ENCODE peak calls at places on chromosomes 1 and 21, in nine cellular contexts. One of them, this sample, is unnamed.
A peak's percentile ranks its signal among the peaks of the same experiment; 100 is the strongest.

GRCh38 chr1:110337704-110338199 is 1.4 kb upstream of the RBM15 start:
- DNase-seq in KBM-7: no peak
- DNase-seq in stimulated activated CD4-positive, alpha-beta T cell treated with anti-CD3 and anti-CD28 coated beads, Interleukin-12 subunit alpha, Interleukin-12 subunit beta, amount 100 ng/mL, for 4 hours: peak; percentile 39
- DNase-seq in mammary epithelial cell: no peak
- DNase-seq in ureter: peak; percentile 60
- DNase-seq in stimulated activated CD8-positive, alpha-beta memory T cell treated with anti-CD3 and anti-CD28 coated beads, Interleukin-4, amount 100 ng/mL, for 24 hours: peak; percentile 26
- DNase-seq in tibial nerve: no peak
- DNase-seq in iris pigment epithelial cell: peak; percentile 15
- DNase-seq in HS-27A: no peak
- DNase-seq in this sample: peak; percentile 46

GRCh38 chr1:29639156-29639736 is 402.9 kb downstream of the PTPRU start:
- DNase-seq in KBM-7: no peak
- DNase-seq in HS-27A: no peak
- DNase-seq in iris pigment epithelial cell: no peak
- DNase-seq in ureter: peak; percentile 42
- DNase-seq in stimulated activated CD4-positive, alpha-beta T cell treated with anti-CD3 and anti-CD28 coated beads, Interleukin-12 subunit alpha, Interleukin-12 subunit beta, amount 100 ng/mL, for 4 hours: no peak
- DNase-seq in stimulated activated CD8-positive, alpha-beta memory T cell treated with anti-CD3 and anti-CD28 coated beads, Interleukin-4, amount 100 ng/mL, for 24 hours: no peak
- DNase-seq in mammary epithelial cell: peak; percentile 74
- DNase-seq in tibial nerve: no peak
- DNase-seq in this sample: no peak

GRCh38 chr1:205318231-205318991 is 3.1 kb downstream of the NUAK2 start:
- DNase-seq in stimulated activated CD4-positive, alpha-beta T cell treated with anti-CD3 and anti-CD28 coated beads, Interleukin-12 subunit alpha, Interleukin-12 subunit beta, amount 100 ng/mL, for 4 hours: no peak
- DNase-seq in ureter: no peak
- DNase-seq in tibial nerve: no peak
- DNase-seq in KBM-7: no peak
- DNase-seq in mammary epithelial cell: peak; percentile 93
- DNase-seq in iris pigment epithelial cell: no peak
- DNase-seq in stimulated activated CD8-positive, alpha-beta memory T cell treated with anti-CD3 and anti-CD28 coated beads, Interleukin-4, amount 100 ng/mL, for 24 hours: no peak
- DNase-seq in HS-27A: no peak
- DNase-seq in this sample: no peak

GRCh38 chr1:157878059-157878458 is 36.5 kb upstream of the CD5L start:
- DNase-seq in iris pigment epithelial cell: peak; percentile 33
- DNase-seq in tibial nerve: no peak
- DNase-seq in stimulated activated CD8-positive, alpha-beta memory T cell treated with anti-CD3 and anti-CD28 coated beads, Interleukin-4, amount 100 ng/mL, for 24 hours: no peak
- DNase-seq in stimulated activated CD4-positive, alpha-beta T cell treated with anti-CD3 and anti-CD28 coated beads, Interleukin-12 subunit alpha, Interleukin-12 subunit beta, amount 100 ng/mL, for 4 hours: no peak
- DNase-seq in KBM-7: peak; percentile 41
- DNase-seq in ureter: no peak
- DNase-seq in HS-27A: no peak
- DNase-seq in mammary epithelial cell: peak; percentile 35
- DNase-seq in this sample: no peak

GRCh38 chr1:8625981-8626898 is 191.2 kb downstream of the RERE start:
- DNase-seq in ureter: no peak
- DNase-seq in HS-27A: peak; percentile 94
- DNase-seq in mammary epithelial cell: peak; percentile 53
- DNase-seq in KBM-7: peak; percentile 38
- DNase-seq in stimulated activated CD4-positive, alpha-beta T cell treated with anti-CD3 and anti-CD28 coated beads, Interleukin-12 subunit alpha, Interleukin-12 subunit beta, amount 100 ng/mL, for 4 hours: no peak
- DNase-seq in tibial nerve: no peak
- DNase-seq in iris pigment epithelial cell: peak; percentile 94
- DNase-seq in stimulated activated CD8-positive, alpha-beta memory T cell treated with anti-CD3 and anti-CD28 coated beads, Interleukin-4, amount 100 ng/mL, for 24 hours: no peak
- DNase-seq in this sample: no peak

GRCh38 chr1:30410153-30410851 is 313.1 kb downstream of the MATN1 start:
- DNase-seq in mammary epithelial cell: no peak
- DNase-seq in KBM-7: no peak
- DNase-seq in iris pigment epithelial cell: no peak
- DNase-seq in tibial nerve: no peak
- DNase-seq in HS-27A: no peak
- DNase-seq in stimulated activated CD8-positive, alpha-beta memory T cell treated with anti-CD3 and anti-CD28 coated beads, Interleukin-4, amount 100 ng/mL, for 24 hours: no peak
- DNase-seq in ureter: peak; percentile 34
- DNase-seq in stimulated activated CD4-positive, alpha-beta T cell treated with anti-CD3 and anti-CD28 coated beads, Interleukin-12 subunit alpha, Interleukin-12 subunit beta, amount 100 ng/mL, for 4 hours: no peak
- DNase-seq in this sample: no peak

GRCh38 chr1:91684599-91685196 is 184.0 kb downstream of the CDC7 start:
- DNase-seq in ureter: no peak
- DNase-seq in stimulated activated CD8-positive, alpha-beta memory T cell treated with anti-CD3 and anti-CD28 coated beads, Interleukin-4, amount 100 ng/mL, for 24 hours: no peak
- DNase-seq in mammary epithelial cell: no peak
- DNase-seq in stimulated activated CD4-positive, alpha-beta T cell treated with anti-CD3 and anti-CD28 coated beads, Interleukin-12 subunit alpha, Interleukin-12 subunit beta, amount 100 ng/mL, for 4 hours: no peak
- DNase-seq in tibial nerve: no peak
- DNase-seq in HS-27A: no peak
- DNase-seq in KBM-7: peak; percentile 43
- DNase-seq in iris pigment epithelial cell: peak; percentile 40
- DNase-seq in this sample: no peak

GRCh38 chr1:109523706-109524105 is 14.2 kb upstream of the AMIGO1 start:
- DNase-seq in stimulated activated CD8-positive, alpha-beta memory T cell treated with anti-CD3 and anti-CD28 coated beads, Interleukin-4, amount 100 ng/mL, for 24 hours: no peak
- DNase-seq in tibial nerve: no peak
- DNase-seq in HS-27A: no peak
- DNase-seq in stimulated activated CD4-positive, alpha-beta T cell treated with anti-CD3 and anti-CD28 coated beads, Interleukin-12 subunit alpha, Interleukin-12 subunit beta, amount 100 ng/mL, for 4 hours: no peak
- DNase-seq in iris pigment epithelial cell: no peak
- DNase-seq in KBM-7: no peak
- DNase-seq in mammary epithelial cell: no peak
- DNase-seq in ureter: no peak
- DNase-seq in this sample: no peak

GRCh38 chr21:42853621-42854020 is 25.7 kb downstream of the WDR4 start:
- DNase-seq in iris pigment epithelial cell: no peak
- DNase-seq in HS-27A: no peak
- DNase-seq in stimulated activated CD4-positive, alpha-beta T cell treated with anti-CD3 and anti-CD28 coated beads, Interleukin-12 subunit alpha, Interleukin-12 subunit beta, amount 100 ng/mL, for 4 hours: no peak
- DNase-seq in ureter: no peak
- DNase-seq in KBM-7: no peak
- DNase-seq in mammary epithelial cell: no peak
- DNase-seq in stimulated activated CD8-positive, alpha-beta memory T cell treated with anti-CD3 and anti-CD28 coated beads, Interleukin-4, amount 100 ng/mL, for 24 hours: no peak
- DNase-seq in tibial nerve: no peak
- DNase-seq in this sample: no peak

GRCh38 chr21:21019681-21020080 is 21.5 kb downstream of the NCAM2 start:
- DNase-seq in stimulated activated CD4-positive, alpha-beta T cell treated with anti-CD3 and anti-CD28 coated beads, Interleukin-12 subunit alpha, Interleukin-12 subunit beta, amount 100 ng/mL, for 4 hours: no peak
- DNase-seq in iris pigment epithelial cell: peak; percentile 14
- DNase-seq in mammary epithelial cell: no peak
- DNase-seq in tibial nerve: no peak
- DNase-seq in HS-27A: no peak
- DNase-seq in ureter: no peak
- DNase-seq in stimulated activated CD8-positive, alpha-beta memory T cell treated with anti-CD3 and anti-CD28 coated beads, Interleukin-4, amount 100 ng/mL, for 24 hours: no peak
- DNase-seq in KBM-7: no peak
- DNase-seq in this sample: no peak

GRCh38 chr1:240765732-240766363 is 153.9 kb upstream of the GREM2 start:
- DNase-seq in mammary epithelial cell: no peak
- DNase-seq in iris pigment epithelial cell: peak; percentile 88
- DNase-seq in stimulated activated CD8-positive, alpha-beta memory T cell treated with anti-CD3 and anti-CD28 coated beads, Interleukin-4, amount 100 ng/mL, for 24 hours: no peak
- DNase-seq in stimulated activated CD4-positive, alpha-beta T cell treated with anti-CD3 and anti-CD28 coated beads, Interleukin-12 subunit alpha, Interleukin-12 subunit beta, amount 100 ng/mL, for 4 hours: no peak
- DNase-seq in HS-27A: peak; percentile 66
- DNase-seq in ureter: no peak
- DNase-seq in tibial nerve: no peak
- DNase-seq in KBM-7: no peak
- DNase-seq in this sample: no peak

GRCh38 chr21:46055863-46056281 is 42.0 kb upstream of the COL6A2 start:
- DNase-seq in iris pigment epithelial cell: no peak
- DNase-seq in HS-27A: no peak
- DNase-seq in mammary epithelial cell: no peak
- DNase-seq in ureter: no peak
- DNase-seq in stimulated activated CD8-positive, alpha-beta memory T cell treated with anti-CD3 and anti-CD28 coated beads, Interleukin-4, amount 100 ng/mL, for 24 hours: no peak
- DNase-seq in KBM-7: no peak
- DNase-seq in tibial nerve: no peak
- DNase-seq in stimulated activated CD4-positive, alpha-beta T cell treated with anti-CD3 and anti-CD28 coated beads, Interleukin-12 subunit alpha, Interleukin-12 subunit beta, amount 100 ng/mL, for 4 hours: no peak
- DNase-seq in this sample: no peak